ENCODE peak calls at places on chromosome 18, in seven cellular contexts. D, I, Z, H, T, K and X are unnamed samples.

GRCh38 chr18:79397830-79398761 is 2.4 kb downstream of the NFATC1 start:
- DNase-seq in T (no peak), I (no peak), D (peak), Z (no peak), K (no peak), H (no peak), X (no peak)

GRCh38 chr18:906416-907170 is 1.9 kb downstream of the ADCYAP1 start:
- DNase-seq in K (no peak), T (no peak), Z (no peak), I (no peak), H (no peak), D (no peak), X (no peak)

GRCh38 chr18:48940854-48941531 is 9.8 kb downstream of the SMAD7 start:
- DNase-seq in Z (no peak), I (no peak), D (no peak), H (no peak), T (peak), K (no peak), X (no peak)

GRCh38 chr18:14914126-14914525 is 166.2 kb downstream of the ANKRD30B start:
- DNase-seq in Z (no peak), K (no peak), H (no peak), I (peak), D (no peak), T (no peak), X (no peak)

GRCh38 chr18:27713037-27713726 is 463.7 kb downstream of the CDH2 start:
- DNase-seq in D (no peak), K (no peak), I (no peak), H (no peak), Z (no peak), T (no peak), X (no peak)

GRCh38 chr18:76754381-76754780 is 68.0 kb upstream of the ZNF236 start:
- DNase-seq in I (no peak), H (no peak), Z (no peak), T (no peak), K (peak), D (no peak), X (no peak)

GRCh38 chr18:48085781-48086487 is 155.5 kb upstream of the SMAD2 start:
- DNase-seq in Z (no peak), K (no peak), H (no peak), T (no peak), I (no peak), D (no peak), X (no peak)

GRCh38 chr18:12031836-12032235 is 50.5 kb downstream of the IMPA2 start:
- DNase-seq in T (no peak), H (peak), K (no peak), D (no peak), Z (peak), I (no peak), X (no peak)

GRCh38 chr18:7065736-7066135 is 51.9 kb downstream of the LAMA1 start:
- DNase-seq in I (no peak), K (no peak), T (no peak), H (no peak), Z (no peak), D (no peak), X (no peak)

GRCh38 chr18:46250084-46250811 is 146.1 kb downstream of the HAUS1 start:
- DNase-seq in K (peak), T (no peak), H (peak), I (peak), Z (peak), D (peak), X (no peak)

GRCh38 chr18:36580874-36581750 is 247.7 kb downstream of the TPGS2 start:
- DNase-seq in I (peak), T (no peak), H (peak), Z (peak), K (no peak), D (peak), X (no peak)

GRCh38 chr18:7566587-7567486 is at the start of gene PTPRM:
- DNase-seq in I (peak), Z (peak), D (peak), T (no peak), H (no peak), K (no peak), X (no peak)